ENCODE peak calls at places on chromosomes 11 and 22, in nine cellular contexts. Z is fibroblast of the aortic adventitia, T is GM13977, G is GM10248, V is stomach, B is AG09319, M is progenitor cell of endocrine pancreas, N is transverse colon, R is nephron progenitor cell. J is an unnamed sample.

GRCh38 chr22:38103641-38104040 is 6.8 kb downstream of the BAIAP2L2 start:
- DNase-seq in Z (no peak), T (no peak), G (no peak), V (no peak), B (no peak), M (no peak), N (no peak), R (no peak), J (no peak)

GRCh38 chr22:26751217-26751616 is 93.8 kb downstream of the MIAT start:
- DNase-seq in Z (no peak), T (no peak), G (no peak), V (no peak), B (no peak), M (no peak), N (no peak), R (peak; percentile 69), J (no peak)

GRCh38 chr22:34414467-34415440 is 494.5 kb upstream of the LARGE1 start:
- DNase-seq in Z (no peak), T (peak; percentile 25), G (peak; percentile 16), V (no peak), B (no peak), M (peak; percentile 73), N (peak; percentile 43), R (peak; percentile 77), J (no peak)

GRCh38 chr11:132607575-132607974 is 924.7 kb downstream of the OPCML start:
- DNase-seq in Z (no peak), T (no peak), G (no peak), V (no peak), B (no peak), M (no peak), N (no peak), R (no peak), J (no peak)

GRCh38 chr22:17541476-17541875 is 21.8 kb upstream of the SLC25A18 start:
- DNase-seq in Z (no peak), T (no peak), G (no peak), V (no peak), B (no peak), M (no peak), N (no peak), R (no peak), J (no peak)

GRCh38 chr11:123505546-123506299 is 75.7 kb downstream of the GRAMD1B start:
- DNase-seq in Z (no peak), T (peak; percentile 34), G (no peak), V (no peak), B (no peak), M (no peak), N (no peak), R (peak; percentile 44), J (no peak)

GRCh38 chr11:56333156-56333555 is 12.7 kb upstream of the OR8K1 start:
- DNase-seq in Z (no peak), T (no peak), G (no peak), V (no peak), B (no peak), M (no peak), N (no peak), R (no peak), J (no peak)

GRCh38 chr11:88538088-88538487 is 200.6 kb upstream of the CTSC start:
- DNase-seq in Z (peak; percentile 68), T (no peak), G (no peak), V (no peak), B (no peak), M (no peak), N (no peak), R (no peak), J (no peak)

DNA sequence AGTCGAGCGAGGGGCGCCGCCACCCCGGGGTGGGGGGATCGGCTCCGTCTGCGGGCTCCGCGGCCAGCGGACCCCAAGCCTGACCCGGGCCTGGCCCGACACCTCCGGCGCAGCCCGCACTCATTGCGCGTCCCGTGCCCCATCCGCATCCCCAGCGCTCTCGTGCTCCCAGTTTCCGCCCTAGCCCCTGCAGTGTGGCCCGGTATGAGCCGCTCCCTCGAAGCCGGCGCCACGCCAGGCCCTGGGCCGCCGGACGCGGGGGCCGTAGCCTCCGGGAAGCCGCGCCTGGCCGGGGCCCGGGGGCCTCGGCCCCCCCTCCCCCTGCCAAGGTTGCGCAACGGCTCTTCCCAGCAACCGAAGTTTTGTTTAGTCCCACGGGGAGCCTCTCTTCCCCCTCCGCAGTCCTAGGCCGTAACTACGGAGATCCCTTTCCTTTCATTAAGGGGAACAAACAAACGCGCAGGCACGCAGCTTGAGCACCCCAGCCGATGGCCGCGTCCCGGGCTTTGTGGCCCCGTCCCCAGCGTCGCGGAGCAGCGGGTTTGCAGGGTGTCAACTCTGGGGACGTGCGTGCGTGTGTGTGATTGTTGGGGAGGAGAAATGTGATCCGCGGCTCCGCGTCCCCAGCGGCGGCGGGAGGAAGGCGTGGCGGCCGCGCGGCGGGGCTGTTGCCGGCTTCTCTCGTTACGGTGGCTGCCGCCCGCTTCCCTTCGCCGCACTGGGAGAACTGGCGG is 883 bp downstream of the HIPK3 start:
- DNase-seq in Z (peak; percentile 91), T (peak; percentile 75), G (peak; percentile 69), V (peak; percentile 81), B (peak; percentile 84), M (peak; percentile 68), N (peak; percentile 84), R (peak; percentile 85), J (peak; percentile 60)
- TF ChIP-seq CTCF in Z (no peak), T (peak; percentile 30), G (peak; percentile 26), V (peak; percentile 59), B (peak; percentile 11), M (peak; percentile 33), N (peak; percentile 71), R (no peak), J (no peak)

DNA sequence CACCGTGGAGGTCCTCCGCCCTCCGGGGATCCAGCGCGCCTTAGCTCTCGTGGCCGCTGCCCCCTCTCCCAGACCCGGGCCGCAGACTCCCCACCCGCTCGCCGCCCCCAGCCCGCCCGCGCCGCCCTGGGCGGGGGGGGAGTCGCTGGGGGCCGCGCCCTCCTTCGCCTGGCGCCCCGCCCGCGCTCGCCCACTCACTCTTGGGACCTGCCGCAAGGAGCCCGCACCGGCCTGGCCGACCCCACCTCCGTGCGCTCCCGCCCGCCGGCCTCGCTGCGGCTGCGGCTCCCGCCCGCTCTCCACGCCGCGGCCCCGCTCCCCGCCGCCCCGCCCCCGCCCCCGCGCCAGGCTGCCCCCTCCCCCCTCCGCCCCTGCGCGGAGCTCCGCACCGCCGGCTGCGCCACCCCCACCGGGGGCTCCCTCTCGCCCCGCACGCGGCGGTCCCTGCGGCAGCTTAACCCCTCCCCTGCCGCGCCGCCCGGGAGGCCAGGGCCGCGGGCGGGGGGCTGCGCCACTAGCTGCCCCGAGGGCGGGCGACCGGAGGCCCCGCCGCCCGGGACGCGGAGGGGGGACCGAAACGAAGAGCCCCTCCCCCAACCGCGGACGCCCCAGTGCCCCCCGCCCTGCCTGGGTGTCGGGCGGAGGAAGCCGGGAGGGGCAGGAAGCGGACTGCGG is 739 bp upstream of the RASGRP2 start:
- DNase-seq in Z (no peak), T (peak; percentile 87), G (peak; percentile 52), V (no peak), B (no peak), M (no peak), N (no peak), R (peak; percentile 55), J (no peak)
- TF ChIP-seq CTCF in Z (no peak), T (no peak), G (no peak), V (no peak), B (no peak), M (no peak), N (no peak), R (no peak), J (no peak)

DNA sequence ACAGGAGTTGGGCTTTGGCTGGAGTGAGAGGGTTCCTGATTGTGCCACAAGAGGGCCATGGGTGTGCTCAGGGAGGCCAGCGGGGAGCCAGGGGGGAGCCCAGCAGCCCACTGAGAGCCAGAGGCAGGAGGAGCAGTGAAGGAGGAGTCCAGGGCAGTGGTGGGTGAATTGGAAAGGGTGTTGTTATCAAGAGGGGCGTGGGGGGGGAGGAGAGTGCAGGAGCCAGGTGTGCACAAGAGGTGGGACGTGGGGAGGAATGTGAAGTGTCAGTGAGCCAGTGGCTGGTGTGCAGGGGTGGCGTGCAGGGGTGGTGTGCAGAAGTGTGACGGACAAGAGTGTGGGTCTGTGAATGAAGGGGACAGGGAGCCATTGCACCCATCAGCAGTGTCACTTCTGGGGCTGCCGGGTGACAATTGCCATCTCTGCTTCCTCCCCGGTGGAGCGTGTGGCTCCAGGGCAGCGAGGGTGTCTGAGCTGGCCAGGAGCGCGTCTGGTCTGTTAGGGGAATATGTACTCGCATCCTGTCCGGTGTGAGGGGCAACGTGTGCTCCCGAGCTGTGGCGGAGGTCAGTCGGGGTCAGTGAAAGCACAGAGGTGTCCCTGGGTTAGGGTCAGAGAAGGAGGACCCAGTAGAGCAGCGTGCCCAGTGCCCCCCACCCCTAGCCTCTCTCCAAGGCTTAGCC is 1.7 kb downstream of the CLCF1 start:
- DNase-seq in Z (peak; percentile 60), T (peak; percentile 70), G (peak; percentile 67), V (peak; percentile 46), B (no peak), M (no peak), N (no peak), R (peak; percentile 54), J (no peak)
- TF ChIP-seq CTCF in Z (peak; percentile 72), T (peak; percentile 47), G (peak; percentile 30), V (peak; percentile 83), B (peak; percentile 57), M (peak; percentile 55), N (peak; percentile 75), R (peak; percentile 36), J (peak; percentile 7)

GRCh38 chr11:1234054-1234720 is 11.3 kb downstream of the MUC5B start:
- DNase-seq in Z (no peak), T (no peak), G (no peak), V (no peak), B (no peak), M (no peak), N (peak; percentile 13), R (peak; percentile 1), J (no peak)

GRCh38 chr11:1236316-1237127 is 13.7 kb downstream of the MUC5B start:
- DNase-seq in Z (no peak), T (no peak), G (no peak), V (no peak), B (no peak), M (no peak), N (no peak), R (peak; percentile 0), J (no peak)

GRCh38 chr11:1237128-1237580 is 14.3 kb downstream of the MUC5B start:
- DNase-seq in Z (no peak), T (no peak), G (no peak), V (peak; percentile 61), B (no peak), M (no peak), N (peak; percentile 90), R (peak; percentile 1), J (no peak)

GRCh38 chr11:1234771-1235614 is 12.1 kb downstream of the MUC5B start:
- DNase-seq in Z (no peak), T (no peak), G (no peak), V (no peak), B (no peak), M (no peak), N (peak; percentile 7), R (peak; percentile 1), J (no peak)

DNA sequence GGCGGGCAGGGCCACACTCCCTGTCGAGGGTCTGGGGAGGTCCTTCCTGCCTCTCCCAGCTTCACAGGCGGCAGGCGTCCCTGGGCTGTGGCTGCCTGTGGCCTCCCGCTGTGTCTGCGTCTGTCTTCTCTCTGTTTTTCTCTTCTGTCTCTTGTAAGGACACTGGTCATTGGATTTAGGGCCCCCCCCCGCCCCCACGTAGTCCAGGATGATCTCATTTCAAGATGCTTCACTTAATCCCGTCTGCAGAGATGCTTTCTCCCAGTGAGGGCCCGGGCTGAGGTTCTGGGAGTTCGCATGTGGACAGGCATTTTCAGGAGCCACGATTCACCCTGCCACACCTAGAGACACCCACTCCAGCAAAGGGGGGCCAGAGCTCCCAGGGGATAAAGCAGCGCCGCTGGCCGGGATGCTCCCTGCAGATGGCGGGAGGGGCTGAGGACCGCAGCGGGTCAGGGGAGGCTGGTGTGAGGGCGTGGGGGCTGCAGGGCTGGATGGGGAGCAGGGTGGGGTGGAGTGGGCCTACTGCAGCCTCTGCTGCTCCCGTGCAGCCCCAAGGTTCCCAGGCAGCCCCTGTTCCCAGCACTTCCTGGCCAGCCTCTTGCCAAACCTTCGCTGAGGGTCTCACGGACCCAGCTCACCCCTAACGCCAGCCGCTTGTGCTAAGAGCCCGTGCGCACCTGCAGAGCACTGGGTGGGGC is 12.9 kb downstream of the MUC5B start:
- DNase-seq in Z (no peak), T (no peak), G (no peak), V (no peak), B (no peak), M (no peak), N (peak; percentile 5), R (peak; percentile 1), J (no peak)
- TF ChIP-seq CTCF in Z (no peak), T (no peak), G (no peak), V (no peak), B (no peak), M (no peak), N (no peak), R (no peak), J (no peak)